ENCODE peak calls at places on chromosomes 13 and 19, in eight cellular contexts. D, I, Z, R, G, Q, F and A are unnamed samples.
A peak's percentile ranks its signal among the peaks of the same experiment; 100 is the strongest.

GRCh38 chr19:1253514-1254080 is 5.2 kb downstream of the MIDN start:
- DNase-seq in D (no peak), I (peak; percentile 35), Z (no peak), R (no peak), G (no peak), Q (no peak), F (no peak), A (no peak)

GRCh38 chr19:28737021-28737525 is 475.9 kb downstream of the UQCRFS1 start:
- DNase-seq in D (no peak), I (peak; percentile 4), Z (no peak), R (peak; percentile 71), G (peak; percentile 2), Q (no peak), F (peak; percentile 79), A (no peak)

GRCh38 chr19:32566246-32566830 is 14.7 kb upstream of the PDCD5 start:
- DNase-seq in D (no peak), I (no peak), Z (no peak), R (peak; percentile 24), G (no peak), Q (no peak), F (peak; percentile 13), A (no peak)

GRCh38 chr19:54311486-54311885 is 1.5 kb downstream of the LILRA5 start:
- DNase-seq in D (no peak), I (no peak), Z (no peak), R (no peak), G (no peak), Q (peak; percentile 25), F (no peak), A (no peak)

GRCh38 chr19:15253513-15253912 is 21.3 kb upstream of the EPHX3 start:
- DNase-seq in D (no peak), I (no peak), Z (no peak), R (no peak), G (no peak), Q (no peak), F (no peak), A (no peak)

GRCh38 chr19:5128251-5128931 is 159.5 kb downstream of the KDM4B start:
- DNase-seq in D (peak; percentile 78), I (peak; percentile 33), Z (no peak), R (peak; percentile 92), G (peak; percentile 16), Q (no peak), F (peak; percentile 70), A (no peak)

GRCh38 chr13:77026783-77027621 is at the start of gene FBXL3:
- DNase-seq in D (peak; percentile 97), I (peak; percentile 91), Z (peak; percentile 87), R (peak; percentile 96), G (peak; percentile 81), Q (peak; percentile 79), F (peak; percentile 94), A (peak; percentile 84)

GRCh38 chr13:109157275-109157674 is 527.9 kb downstream of the MYO16 start:
- DNase-seq in D (no peak), I (no peak), Z (no peak), R (no peak), G (no peak), Q (no peak), F (no peak), A (no peak)

GRCh38 chr19:28878862-28879566 is 333.9 kb downstream of the UQCRFS1 start:
- DNase-seq in D (peak; percentile 62), I (peak; percentile 54), Z (peak; percentile 35), R (peak; percentile 83), G (peak; percentile 34), Q (peak; percentile 67), F (peak; percentile 93), A (peak; percentile 75)

GRCh38 chr19:11035441-11036377 is 53.6 kb upstream of the LDLR start:
- DNase-seq in D (peak; percentile 92), I (peak; percentile 93), Z (peak; percentile 99), R (peak; percentile 92), G (peak; percentile 27), Q (peak; percentile 92), F (peak; percentile 88), A (peak; percentile 90)

GRCh38 chr13:107360010-107360409 is 792.1 kb upstream of the ARGLU1 start:
- DNase-seq in D (no peak), I (no peak), Z (no peak), R (no peak), G (no peak), Q (no peak), F (no peak), A (no peak)

GRCh38 chr13:76012091-76012721 is 376.1 kb downstream of the LMO7 start:
- DNase-seq in D (no peak), I (no peak), Z (no peak), R (peak; percentile 34), G (no peak), Q (no peak), F (peak; percentile 67), A (no peak)

GRCh38 chr13:20006206-20006605 is 47.7 kb downstream of the ZMYM2 start:
- DNase-seq in D (no peak), I (no peak), Z (peak; percentile 26), R (no peak), G (peak; percentile 16), Q (no peak), F (peak; percentile 5), A (no peak)

GRCh38 chr13:20387441-20387971 is 138.2 kb downstream of the CRYL1 start:
- DNase-seq in D (no peak), I (no peak), Z (peak; percentile 13), R (no peak), G (peak; percentile 2), Q (no peak), F (peak; percentile 12), A (no peak)

GRCh38 chr13:80979035-80979641 is 638.2 kb upstream of the SPRY2 start:
- DNase-seq in D (peak; percentile 59), I (peak; percentile 38), Z (peak; percentile 65), R (peak; percentile 87), G (peak; percentile 15), Q (no peak), F (peak; percentile 80), A (peak; percentile 45)

DNA sequence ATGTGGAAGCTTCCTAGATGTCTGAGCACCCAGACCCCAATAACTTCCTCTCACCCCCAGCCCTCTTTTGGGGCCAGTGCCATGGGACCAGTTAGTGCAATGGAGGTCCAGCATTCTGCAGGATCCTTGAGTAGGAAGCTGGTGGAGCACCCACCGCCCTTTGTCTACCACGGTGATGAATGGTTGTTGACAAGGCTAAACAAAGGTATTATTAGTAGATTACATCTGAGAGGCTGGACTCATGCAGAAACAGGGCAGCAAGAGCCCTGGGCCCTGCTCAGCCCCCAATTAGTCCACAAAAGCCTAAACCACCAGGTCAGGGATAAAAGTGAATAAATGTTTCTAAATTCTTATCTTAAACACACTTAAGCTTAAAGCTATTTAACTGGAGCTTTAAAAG is 196.5 kb upstream of the TSHZ3 start:
- DNase-seq in D (no peak), I (no peak), Z (no peak), R (no peak), G (no peak), Q (no peak), F (no peak), A (no peak)
- TF ChIP-seq CTCF in D (no peak), I (no peak), Z (no peak), R (no peak), G (no peak), Q (no peak), F (no peak), A (no peak)

GRCh38 chr19:50705422-50706019 is 14.1 kb downstream of the SHANK1 start:
- DNase-seq in D (peak; percentile 87), I (peak; percentile 55), Z (peak; percentile 61), R (peak; percentile 76), G (peak; percentile 30), Q (no peak), F (peak; percentile 66), A (no peak)
- TF ChIP-seq CTCF in D (peak; percentile 75), I (peak; percentile 51), Z (peak; percentile 53), R (peak; percentile 93), G (peak; percentile 94), Q (peak; percentile 26), F (peak; percentile 91), A (no peak)

GRCh38 chr19:45506991-45507863 is at the start of gene VASP:
- DNase-seq in D (peak; percentile 88), I (peak; percentile 91), Z (peak; percentile 96), R (peak; percentile 90), G (no peak), Q (peak; percentile 87), F (peak; percentile 81), A (peak; percentile 79)
- TF ChIP-seq CTCF in D (no peak), I (no peak), Z (no peak), R (no peak), G (no peak), Q (no peak), F (no peak), A (no peak)

DNA sequence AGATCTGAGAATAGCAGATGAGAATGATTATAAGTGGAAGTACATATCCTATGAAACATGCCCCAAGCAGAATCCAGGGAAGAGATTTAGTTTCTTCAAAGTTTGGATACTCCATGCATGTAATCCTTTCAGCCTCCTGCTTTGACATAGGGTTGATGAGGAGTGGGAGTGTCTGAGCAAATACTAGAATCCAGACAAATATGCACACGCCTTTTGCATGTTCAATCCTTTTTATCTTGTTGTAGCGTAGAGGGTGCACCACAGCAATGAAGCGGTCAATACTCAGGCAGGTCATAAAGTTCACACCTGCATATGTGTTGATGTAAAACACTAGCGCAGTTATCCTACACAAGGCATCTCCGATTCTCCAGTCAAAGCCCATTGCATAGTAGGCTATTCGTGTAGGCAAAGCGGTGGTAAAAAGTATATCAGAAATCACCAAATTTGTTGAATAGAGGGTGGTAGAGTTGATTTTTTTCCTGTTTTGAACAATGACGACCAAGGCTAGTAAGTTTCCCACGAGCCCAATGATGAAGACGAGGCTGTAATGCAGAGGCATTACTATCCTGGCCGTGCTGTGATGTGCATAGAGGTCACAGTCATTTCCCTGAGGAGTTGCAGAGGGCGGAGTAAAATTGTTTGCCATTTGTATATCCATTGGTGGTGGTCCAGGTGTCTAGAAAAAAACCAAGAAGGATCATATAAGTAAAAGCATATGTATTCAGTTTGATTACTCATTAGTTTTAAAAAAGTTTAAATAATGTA is 11.5 kb downstream of the GPR183 start:
- DNase-seq in D (no peak), I (no peak), Z (no peak), R (no peak), G (no peak), Q (no peak), F (no peak), A (no peak)
- TF ChIP-seq CTCF in D (no peak), I (no peak), Z (no peak), R (no peak), G (no peak), Q (no peak), F (no peak), A (no peak)